ENCODE peak calls at places on chromosomes 5 and 9, in nine cellular contexts. Z, K, W, F, L, D, E, B and S are unnamed samples.

GRCh38 chr5:143495823-143496275 is 92.4 kb upstream of the NR3C1 start:
- DNase-seq in Z (no peak), K (no peak), W (peak), F (no peak), L (no peak), D (no peak), E (no peak), B (peak), S (no peak)

GRCh38 chr9:4393806-4394523 is 94.1 kb upstream of the GLIS3 start:
- DNase-seq in Z (no peak), K (no peak), W (no peak), F (no peak), L (no peak), D (no peak), E (no peak), B (no peak), S (no peak)

GRCh38 chr9:87732344-87732743 is 6.4 kb downstream of the CTSL start:
- DNase-seq in Z (no peak), K (no peak), W (no peak), F (no peak), L (no peak), D (no peak), E (no peak), B (no peak), S (no peak)

GRCh38 chr5:148458036-148458888 is 74.5 kb downstream of the FBXO38 start:
- DNase-seq in Z (no peak), K (no peak), W (no peak), F (no peak), L (no peak), D (no peak), E (no peak), B (no peak), S (no peak)

GRCh38 chr5:107672212-107673105 is 1.7 kb upstream of the EFNA5 start:
- DNase-seq in Z (peak), K (peak), W (peak), F (peak), L (peak), D (no peak), E (no peak), B (peak), S (peak)

GRCh38 chr5:61943718-61944117 is 362.3 kb upstream of the KIF2A start:
- DNase-seq in Z (no peak), K (no peak), W (no peak), F (no peak), L (no peak), D (no peak), E (no peak), B (no peak), S (no peak)

GRCh38 chr5:166624573-166624972 is 1666.9 kb upstream of the WWC1 start:
- DNase-seq in Z (peak), K (no peak), W (no peak), F (no peak), L (no peak), D (no peak), E (no peak), B (no peak), S (no peak)

GRCh38 chr9:75130621-75131020 is 42.3 kb downstream of the OSTF1 start:
- DNase-seq in Z (no peak), K (no peak), W (peak), F (no peak), L (no peak), D (no peak), E (no peak), B (no peak), S (no peak)

GRCh38 chr5:158435161-158435616 is 576.2 kb upstream of the CLINT1 start:
- DNase-seq in Z (no peak), K (no peak), W (peak), F (peak), L (no peak), D (no peak), E (no peak), B (no peak), S (no peak)

GRCh38 chr9:5509573-5509972 is 758 bp upstream of the PDCD1LG2 start:
- DNase-seq in Z (no peak), K (no peak), W (peak), F (no peak), L (no peak), D (no peak), E (no peak), B (no peak), S (no peak)

GRCh38 chr9:73871636-73872035 is 625.5 kb upstream of the RORB start:
- DNase-seq in Z (peak), K (no peak), W (no peak), F (no peak), L (no peak), D (no peak), E (no peak), B (no peak), S (no peak)

GRCh38 chr5:67142816-67143215 is 53.8 kb downstream of the CD180 start:
- DNase-seq in Z (no peak), K (no peak), W (no peak), F (no peak), L (no peak), D (no peak), E (no peak), B (peak), S (no peak)

GRCh38 chr5:97909541-97909940 is 726.5 kb upstream of the RIOK2 start:
- DNase-seq in Z (no peak), K (no peak), W (no peak), F (no peak), L (no peak), D (no peak), E (no peak), B (no peak), S (no peak)

GRCh38 chr9:71249729-71250317 is 128.4 kb upstream of the TRPM3 start:
- DNase-seq in Z (peak), K (peak), W (peak), F (no peak), L (no peak), D (no peak), E (no peak), B (no peak), S (peak)

GRCh38 chr5:169084775-169085566 is 216.0 kb downstream of the SLIT3 start:
- DNase-seq in Z (no peak), K (no peak), W (no peak), F (no peak), L (no peak), D (no peak), E (no peak), B (no peak), S (no peak)

GRCh38 chr5:168786142-168786541 is 207.0 kb upstream of the PANK3 start:
- DNase-seq in Z (no peak), K (no peak), W (no peak), F (no peak), L (no peak), D (no peak), E (no peak), B (no peak), S (no peak)

GRCh38 chr5:148928141-148928540 is 101.7 kb downstream of the ADRB2 start:
- DNase-seq in Z (no peak), K (no peak), W (no peak), F (no peak), L (no peak), D (no peak), E (no peak), B (no peak), S (no peak)

GRCh38 chr5:39912880-39913279 is 488.1 kb upstream of the DAB2 start:
- DNase-seq in Z (no peak), K (no peak), W (no peak), F (no peak), L (no peak), D (no peak), E (no peak), B (no peak), S (no peak)

GRCh38 chr5:36237756-36238155 is 4.0 kb downstream of the NADK2 start:
- DNase-seq in Z (no peak), K (no peak), W (no peak), F (no peak), L (no peak), D (no peak), E (no peak), B (no peak), S (no peak)

GRCh38 chr5:1294839-1295649 is at the start of gene TERT:
- DNase-seq in Z (no peak), K (peak), W (no peak), F (peak), L (peak), D (peak), E (peak), B (no peak), S (no peak)

GRCh38 chr9:133954862-133955529 is 37.1 kb downstream of the VAV2 start:
- DNase-seq in Z (no peak), K (no peak), W (no peak), F (peak), L (no peak), D (no peak), E (no peak), B (no peak), S (no peak)

GRCh38 chr9:34983209-34983608 is 6.3 kb upstream of the DNAJB5 start:
- DNase-seq in Z (no peak), K (no peak), W (no peak), F (no peak), L (no peak), D (no peak), E (no peak), B (no peak), S (no peak)

GRCh38 chr9:94826044-94826443 is 99.5 kb downstream of the AOPEP start:
- DNase-seq in Z (no peak), K (no peak), W (no peak), F (no peak), L (no peak), D (no peak), E (no peak), B (no peak), S (no peak)

GRCh38 chr5:168946363-168946762 is 354.6 kb downstream of the SLIT3 start:
- DNase-seq in Z (no peak), K (peak), W (no peak), F (no peak), L (no peak), D (no peak), E (no peak), B (no peak), S (peak)